ENCODE peak calls at places on chromosomes 4 and X, in five cellular contexts. K is EL; F is cardiac muscle cell; J is mesothelial cell of epicardium; G is activated CD8-positive, alpha-beta memory T cell treated with anti-CD3 and anti-CD28 coated beads for 4 hours. N is an unnamed sample.

GRCh38 chrX:125709074-125709473 is 389.4 kb downstream of the TEX13C start:
- DNase-seq in F (no peak), G (no peak), K (no peak), J (no peak), N (no peak)

GRCh38 chr4:118338981-118339765 is 13.6 kb downstream of the PRSS12 start:
- DNase-seq in K (peak; percentile 81), G (no peak), F (no peak), J (no peak), N (no peak)

GRCh38 chr4:110550260-110550659 is 72.6 kb downstream of the PITX2 start:
- DNase-seq in F (peak; percentile 36), K (peak; percentile 30), G (no peak), J (no peak), N (no peak)

GRCh38 chr4:113433116-113433515 is 328.4 kb downstream of the CAMK2D start:
- DNase-seq in J (no peak), K (peak; percentile 17), F (no peak), G (no peak), N (no peak)

GRCh38 chr4:154781126-154781982 is at the start of gene RBM46:
- DNase-seq in K (no peak), F (peak; percentile 11), J (no peak), G (no peak), N (no peak)

GRCh38 chrX:42832764-42833549 is 55.0 kb upstream of the PPP1R2C start:
- DNase-seq in J (no peak), G (no peak), K (no peak), F (no peak), N (no peak)

GRCh38 chrX:138925330-138925729 is 213.8 kb upstream of the FGF13 start:
- DNase-seq in K (no peak), G (no peak), J (no peak), F (peak; percentile 54), N (no peak)

GRCh38 chrX:141405878-141406492 is 163.7 kb upstream of the SPANXC start:
- DNase-seq in F (peak; percentile 71), K (peak; percentile 72), J (no peak), G (no peak), N (no peak)

GRCh38 chrX:47817421-47817820 is 19.3 kb upstream of the ZNF81 start:
- DNase-seq in G (no peak), J (no peak), F (no peak), K (no peak), N (no peak)

GRCh38 chr4:85744950-85745349 is 270.0 kb downstream of the ARHGAP24 start:
- DNase-seq in F (no peak), G (no peak), J (no peak), K (peak; percentile 48), N (no peak)

GRCh38 chr4:148430847-148431246 is 11.4 kb downstream of the NR3C2 start:
- DNase-seq in K (no peak), F (no peak), G (no peak), J (no peak), N (no peak)

GRCh38 chr4:184287697-184288255 is 70.1 kb upstream of the ENPP6 start:
- DNase-seq in K (peak; percentile 40), J (no peak), G (no peak), F (peak; percentile 79), N (no peak)

GRCh38 chr4:105586638-105587328 is 34.4 kb downstream of the ARHGEF38 start:
- DNase-seq in K (no peak), G (no peak), J (no peak), F (no peak), N (no peak)

GRCh38 chr4:8332891-8333331 is 63.4 kb downstream of the HTRA3 start:
- DNase-seq in J (peak; percentile 26), F (no peak), G (no peak), K (no peak), N (no peak)

GRCh38 chrX:73877687-73878086 is 314.7 kb downstream of the CHIC1 start:
- DNase-seq in K (peak; percentile 10), F (no peak), J (no peak), G (no peak), N (no peak)

GRCh38 chr4:8343967-8344331 is 74.4 kb downstream of the HTRA3 start:
- DNase-seq in G (no peak), K (no peak), F (no peak), J (no peak), N (no peak)

GRCh38 chr4:14871676-14872430 is 130.4 kb upstream of the CPEB2 start:
- DNase-seq in G (no peak), K (peak; percentile 13), F (no peak), J (no peak), N (no peak)

GRCh38 chr4:1403591-1404572 is 2.4 kb downstream of the NKX1-1 start:
- DNase-seq in J (peak; percentile 36), F (no peak), G (no peak), K (no peak), N (no peak)

GRCh38 chrX:125782184-125782583 is 383.9 kb downstream of the DCAF12L2 start:
- DNase-seq in K (no peak), G (no peak), F (no peak), J (no peak), N (no peak)

GRCh38 chr4:108417923-108418322 is 202.5 kb upstream of the RPL34 start:
- DNase-seq in G (no peak), J (no peak), F (no peak), K (peak; percentile 12), N (no peak)

GRCh38 chr4:7512946-7513345 is 78.2 kb upstream of the PSAPL1 start:
- DNase-seq in K (no peak), G (no peak), F (no peak), J (no peak), N (no peak)

GRCh38 chr4:121785479-121785878 is 15.6 kb upstream of the EXOSC9 start:
- DNase-seq in J (no peak), G (no peak), F (peak; percentile 74), K (peak; percentile 58), N (no peak)

GRCh38 chr4:38872620-38873019 is 5.0 kb downstream of the FAM114A1 start:
- DNase-seq in F (peak; percentile 34), G (no peak), J (no peak), K (peak; percentile 71), N (no peak)

GRCh38 chr4:2858451-2859217 is 15.0 kb downstream of the ADD1 start:
- DNase-seq in K (no peak), F (peak; percentile 65), J (no peak), G (no peak), N (no peak)

GRCh38 chrX:72394518-72395163 is 88.9 kb upstream of the CITED1 start:
- DNase-seq in F (peak; percentile 67), G (no peak), J (no peak), K (peak; percentile 7), N (no peak)

GRCh38 chrX:10199212-10199611 is 42.4 kb downstream of the CLCN4 start:
- DNase-seq in F (peak; percentile 78), G (no peak), J (no peak), K (peak; percentile 29), N (no peak)

GRCh38 chr4:1479454-1479853 is 73.2 kb upstream of the NKX1-1 start:
- DNase-seq in K (no peak), F (no peak), G (no peak), J (no peak), N (no peak)

GRCh38 chr4:81164623-81165416 is 50.2 kb downstream of the PRKG2 start:
- DNase-seq in G (no peak), J (no peak), K (peak; percentile 24), F (peak; percentile 20), N (no peak)

GRCh38 chr4:73723029-73723428 is 17.3 kb upstream of the CXCL8 start:
- DNase-seq in F (no peak), G (no peak), K (no peak), J (no peak), N (no peak)

GRCh38 chrX:103170216-103170615 is 44.7 kb upstream of the BEX4 start:
- DNase-seq in F (no peak), J (no peak), G (no peak), K (peak; percentile 66), N (no peak)

GRCh38 chr4:41129128-41129754 is 85.1 kb downstream of the APBB2 start:
- DNase-seq in K (no peak), F (no peak), J (no peak), G (no peak), N (no peak)

GRCh38 chrX:39242187-39242586 is 440.9 kb downstream of the MID1IP1 start:
- DNase-seq in G (no peak), J (no peak), K (peak; percentile 0), F (peak; percentile 23), N (no peak)

GRCh38 chr4:185966549-185966948 is 102.4 kb upstream of the TLR3 start:
- DNase-seq in K (no peak), J (no peak), G (no peak), F (no peak), N (no peak)